ENCODE peak calls at places on chromosomes 16 and 17, in six cellular contexts. One of them, this sample, is unnamed.

GRCh38 chr17:50060951-50061712 is 5.2 kb downstream of the ITGA3 start:
- DNase-seq in fibroblast of pulmonary artery: peak; percentile 76
- DNase-seq in bronchial epithelial cell: peak; percentile 72
- DNase-seq in suprapubic skin: peak; percentile 53
- DNase-seq in OCI-LY7: no peak
- DNase-seq in omental fat pad: no peak
- DNase-seq in this sample: no peak

GRCh38 chr16:87706278-87707000 is 59.3 kb downstream of the KLHDC4 start:
- DNase-seq in OCI-LY7: no peak
- DNase-seq in bronchial epithelial cell: no peak
- DNase-seq in suprapubic skin: no peak
- DNase-seq in omental fat pad: no peak
- DNase-seq in fibroblast of pulmonary artery: no peak
- DNase-seq in this sample: no peak

GRCh38 chr16:28098959-28099945 is 35.7 kb upstream of the GSG1L start:
- DNase-seq in fibroblast of pulmonary artery: no peak
- DNase-seq in suprapubic skin: peak; percentile 43
- DNase-seq in OCI-LY7: no peak
- DNase-seq in omental fat pad: no peak
- DNase-seq in bronchial epithelial cell: no peak
- DNase-seq in this sample: no peak

GRCh38 chr17:77530591-77530990 is 389.8 kb downstream of the SEC14L1 start:
- DNase-seq in fibroblast of pulmonary artery: no peak
- DNase-seq in omental fat pad: no peak
- DNase-seq in bronchial epithelial cell: no peak
- DNase-seq in suprapubic skin: peak; percentile 14
- DNase-seq in OCI-LY7: no peak
- DNase-seq in this sample: no peak

GRCh38 chr16:86117756-86118155 is 218.8 kb downstream of the IRF8 start:
- DNase-seq in omental fat pad: no peak
- DNase-seq in suprapubic skin: peak; percentile 16
- DNase-seq in bronchial epithelial cell: no peak
- DNase-seq in fibroblast of pulmonary artery: no peak
- DNase-seq in OCI-LY7: no peak
- DNase-seq in this sample: no peak

GRCh38 chr17:45225964-45226530 is 4.4 kb downstream of the FMNL1 start:
- DNase-seq in suprapubic skin: no peak
- DNase-seq in fibroblast of pulmonary artery: no peak
- DNase-seq in omental fat pad: no peak
- DNase-seq in bronchial epithelial cell: peak; percentile 39
- DNase-seq in OCI-LY7: peak; percentile 98
- DNase-seq in this sample: peak; percentile 90

GRCh38 chr17:81394831-81395599 is at the start of gene BAHCC1:
- DNase-seq in suprapubic skin: peak; percentile 100
- DNase-seq in OCI-LY7: peak; percentile 100
- DNase-seq in bronchial epithelial cell: peak; percentile 98
- DNase-seq in omental fat pad: peak; percentile 100
- DNase-seq in fibroblast of pulmonary artery: peak; percentile 100
- DNase-seq in this sample: peak; percentile 85

GRCh38 chr17:8192070-8192815 is 2.3 kb upstream of the BORCS6 start:
- DNase-seq in OCI-LY7: peak; percentile 91
- DNase-seq in bronchial epithelial cell: peak; percentile 92
- DNase-seq in suprapubic skin: peak; percentile 91
- DNase-seq in fibroblast of pulmonary artery: peak; percentile 93
- DNase-seq in omental fat pad: no peak
- DNase-seq in this sample: peak; percentile 73

GRCh38 chr17:75238020-75238580 is 23.3 kb downstream of the GGA3 start:
- DNase-seq in fibroblast of pulmonary artery: no peak
- DNase-seq in omental fat pad: no peak
- DNase-seq in suprapubic skin: no peak
- DNase-seq in OCI-LY7: no peak
- DNase-seq in bronchial epithelial cell: no peak
- DNase-seq in this sample: no peak

GRCh38 chr17:35773674-35774425 is 13.2 kb downstream of the C17orf50 start:
- DNase-seq in omental fat pad: no peak
- DNase-seq in fibroblast of pulmonary artery: no peak
- DNase-seq in suprapubic skin: no peak
- DNase-seq in OCI-LY7: no peak
- DNase-seq in bronchial epithelial cell: no peak
- DNase-seq in this sample: no peak

GRCh38 chr16:71673190-71673956 is 47.4 kb downstream of the MARVELD3 start:
- DNase-seq in suprapubic skin: no peak
- DNase-seq in OCI-LY7: no peak
- DNase-seq in omental fat pad: no peak
- DNase-seq in fibroblast of pulmonary artery: no peak
- DNase-seq in bronchial epithelial cell: no peak
- DNase-seq in this sample: no peak

GRCh38 chr16:57472665-57473060 is 10.2 kb downstream of the POLR2C start:
- DNase-seq in OCI-LY7: no peak
- DNase-seq in suprapubic skin: no peak
- DNase-seq in fibroblast of pulmonary artery: no peak
- DNase-seq in omental fat pad: no peak
- DNase-seq in bronchial epithelial cell: no peak
- DNase-seq in this sample: no peak

GRCh38 chr16:75288596-75289120 is 37.2 kb upstream of the BCAR1 start:
- DNase-seq in bronchial epithelial cell: no peak
- DNase-seq in omental fat pad: no peak
- DNase-seq in suprapubic skin: no peak
- DNase-seq in fibroblast of pulmonary artery: no peak
- DNase-seq in OCI-LY7: no peak
- DNase-seq in this sample: no peak

GRCh38 chr16:59573528-59574271 is 839.6 kb upstream of the GOT2 start:
- DNase-seq in fibroblast of pulmonary artery: peak; percentile 71
- DNase-seq in suprapubic skin: no peak
- DNase-seq in omental fat pad: no peak
- DNase-seq in OCI-LY7: no peak
- DNase-seq in bronchial epithelial cell: no peak
- DNase-seq in this sample: no peak

GRCh38 chr16:27232061-27232841 is 28.9 kb downstream of the KDM8 start:
- DNase-seq in suprapubic skin: no peak
- DNase-seq in bronchial epithelial cell: no peak
- DNase-seq in OCI-LY7: peak; percentile 90
- DNase-seq in fibroblast of pulmonary artery: no peak
- DNase-seq in omental fat pad: no peak
- DNase-seq in this sample: peak; percentile 55

GRCh38 chr17:80480248-80480647 is 3.8 kb upstream of the NPTX1 start:
- DNase-seq in suprapubic skin: no peak
- DNase-seq in omental fat pad: no peak
- DNase-seq in fibroblast of pulmonary artery: no peak
- DNase-seq in OCI-LY7: no peak
- DNase-seq in bronchial epithelial cell: no peak
- DNase-seq in this sample: no peak

GRCh38 chr17:77763575-77763974 is 194.9 kb upstream of the TNRC6C start:
- DNase-seq in bronchial epithelial cell: no peak
- DNase-seq in omental fat pad: no peak
- DNase-seq in fibroblast of pulmonary artery: no peak
- DNase-seq in suprapubic skin: no peak
- DNase-seq in OCI-LY7: no peak
- DNase-seq in this sample: no peak

GRCh38 chr16:50526796-50527195 is 21.4 kb upstream of the NKD1 start:
- DNase-seq in fibroblast of pulmonary artery: no peak
- DNase-seq in OCI-LY7: no peak
- DNase-seq in suprapubic skin: no peak
- DNase-seq in bronchial epithelial cell: no peak
- DNase-seq in omental fat pad: no peak
- DNase-seq in this sample: no peak

GRCh38 chr16:55376045-55376444 is 52.0 kb downstream of the IRX6 start:
- DNase-seq in suprapubic skin: no peak
- DNase-seq in bronchial epithelial cell: peak; percentile 57
- DNase-seq in fibroblast of pulmonary artery: no peak
- DNase-seq in omental fat pad: no peak
- DNase-seq in OCI-LY7: no peak
- DNase-seq in this sample: no peak

GRCh38 chr17:16288860-16289571 is 64.3 kb downstream of the CENPV start:
- DNase-seq in suprapubic skin: no peak
- DNase-seq in OCI-LY7: peak; percentile 46
- DNase-seq in bronchial epithelial cell: no peak
- DNase-seq in fibroblast of pulmonary artery: no peak
- DNase-seq in omental fat pad: no peak
- DNase-seq in this sample: no peak

GRCh38 chr16:88471115-88471514 is 18.0 kb downstream of the ZFPM1 start:
- DNase-seq in fibroblast of pulmonary artery: no peak
- DNase-seq in bronchial epithelial cell: no peak
- DNase-seq in omental fat pad: no peak
- DNase-seq in OCI-LY7: no peak
- DNase-seq in suprapubic skin: no peak
- DNase-seq in this sample: no peak

GRCh38 chr17:8887834-8888703 is 20.6 kb upstream of the PIK3R6 start:
- DNase-seq in fibroblast of pulmonary artery: peak; percentile 31
- DNase-seq in omental fat pad: no peak
- DNase-seq in bronchial epithelial cell: no peak
- DNase-seq in OCI-LY7: no peak
- DNase-seq in suprapubic skin: peak; percentile 40
- DNase-seq in this sample: no peak

GRCh38 chr16:2985457-2985856 is 5.2 kb upstream of the PKMYT1 start:
- DNase-seq in suprapubic skin: no peak
- DNase-seq in OCI-LY7: no peak
- DNase-seq in bronchial epithelial cell: no peak
- DNase-seq in omental fat pad: no peak
- DNase-seq in fibroblast of pulmonary artery: no peak
- DNase-seq in this sample: no peak

GRCh38 chr17:57296231-57296630 is 39.9 kb downstream of the MSI2 start:
- DNase-seq in OCI-LY7: no peak
- DNase-seq in suprapubic skin: no peak
- DNase-seq in omental fat pad: no peak
- DNase-seq in bronchial epithelial cell: no peak
- DNase-seq in fibroblast of pulmonary artery: no peak
- DNase-seq in this sample: no peak

GRCh38 chr17:50272711-50273653 is 1.3 kb upstream of the TMEM92 start:
- DNase-seq in suprapubic skin: peak; percentile 75
- DNase-seq in fibroblast of pulmonary artery: peak; percentile 53
- DNase-seq in omental fat pad: no peak
- DNase-seq in bronchial epithelial cell: no peak
- DNase-seq in OCI-LY7: peak; percentile 48
- DNase-seq in this sample: peak; percentile 85

GRCh38 chr16:23132921-23133532 is 16.2 kb downstream of the USP31 start:
- DNase-seq in omental fat pad: no peak
- DNase-seq in bronchial epithelial cell: no peak
- DNase-seq in suprapubic skin: no peak
- DNase-seq in OCI-LY7: no peak
- DNase-seq in fibroblast of pulmonary artery: no peak
- DNase-seq in this sample: no peak

GRCh38 chr16:85523602-85524364 is 89.3 kb upstream of the GSE1 start:
- DNase-seq in omental fat pad: no peak
- DNase-seq in OCI-LY7: no peak
- DNase-seq in suprapubic skin: no peak
- DNase-seq in bronchial epithelial cell: no peak
- DNase-seq in fibroblast of pulmonary artery: peak; percentile 34
- DNase-seq in this sample: no peak

GRCh38 chr17:20852541-20853370 is 190.1 kb downstream of the USP22 start:
- DNase-seq in fibroblast of pulmonary artery: no peak
- DNase-seq in bronchial epithelial cell: peak; percentile 17
- DNase-seq in OCI-LY7: no peak
- DNase-seq in suprapubic skin: no peak
- DNase-seq in omental fat pad: no peak
- DNase-seq in this sample: no peak

GRCh38 chr17:6478486-6478885 is 34.2 kb downstream of the PIMREG start:
- DNase-seq in OCI-LY7: no peak
- DNase-seq in omental fat pad: no peak
- DNase-seq in fibroblast of pulmonary artery: no peak
- DNase-seq in suprapubic skin: no peak
- DNase-seq in bronchial epithelial cell: no peak
- DNase-seq in this sample: no peak

GRCh38 chr17:4938670-4939553 is 934 bp downstream of the SLC25A11 start:
- DNase-seq in suprapubic skin: no peak
- DNase-seq in OCI-LY7: peak; percentile 56
- DNase-seq in bronchial epithelial cell: no peak
- DNase-seq in omental fat pad: no peak
- DNase-seq in fibroblast of pulmonary artery: no peak
- DNase-seq in this sample: no peak
- TF ChIP-seq CTCF in suprapubic skin: no peak
- TF ChIP-seq CTCF in OCI-LY7: no peak
- TF ChIP-seq CTCF in bronchial epithelial cell: peak; percentile 1
- TF ChIP-seq CTCF in omental fat pad: no peak
- TF ChIP-seq CTCF in fibroblast of pulmonary artery: no peak
- TF ChIP-seq CTCF in this sample: no peak

DNA sequence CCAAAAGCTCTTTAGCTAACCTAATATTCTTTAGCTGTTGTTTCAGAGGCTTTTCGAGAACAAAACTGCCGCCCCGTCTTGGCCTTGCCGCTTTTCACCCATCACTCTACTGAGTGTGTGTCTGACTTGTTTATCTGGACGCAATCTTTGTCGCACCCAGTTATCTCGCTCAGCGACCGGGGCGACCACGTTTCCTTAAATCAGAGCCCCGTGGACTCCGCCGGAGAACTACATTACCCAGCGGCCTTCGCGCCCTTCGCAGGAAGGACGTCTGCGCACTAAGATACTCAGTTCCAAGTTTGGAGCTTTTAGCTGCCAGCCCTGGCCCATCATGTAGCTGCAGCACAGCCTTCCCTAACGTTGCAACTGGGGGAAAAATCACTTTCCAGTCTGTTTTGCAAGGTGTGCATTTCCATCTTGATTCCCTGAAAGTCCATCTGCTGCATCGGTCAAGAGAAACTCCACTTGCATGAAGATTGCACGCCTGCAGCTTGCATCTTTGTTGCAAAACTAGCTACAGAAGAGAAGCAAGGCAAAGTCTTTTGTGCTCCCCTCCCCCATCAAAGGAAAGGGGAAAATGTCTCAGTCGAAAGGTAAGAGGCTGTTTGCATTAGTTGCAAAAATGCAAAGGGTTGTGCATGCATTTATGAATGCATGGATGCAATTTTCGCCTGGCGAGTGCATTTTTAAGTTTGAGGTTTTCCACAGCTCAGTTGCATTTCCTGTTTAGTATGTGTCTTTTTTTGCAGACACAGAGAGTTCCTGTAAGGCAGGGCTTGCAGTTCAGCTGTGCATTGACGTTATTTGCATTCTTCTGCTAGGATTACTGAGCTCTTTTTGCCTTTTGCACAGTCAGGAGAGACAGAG is at the start of gene MAP2K6:
- DNase-seq in suprapubic skin: peak; percentile 80
- DNase-seq in bronchial epithelial cell: peak; percentile 54
- DNase-seq in OCI-LY7: peak; percentile 91
- DNase-seq in fibroblast of pulmonary artery: peak; percentile 76
- DNase-seq in omental fat pad: peak; percentile 45
- DNase-seq in this sample: peak; percentile 79
- TF ChIP-seq CTCF in suprapubic skin: no peak
- TF ChIP-seq CTCF in bronchial epithelial cell: no peak
- TF ChIP-seq CTCF in OCI-LY7: no peak
- TF ChIP-seq CTCF in fibroblast of pulmonary artery: no peak
- TF ChIP-seq CTCF in omental fat pad: no peak
- TF ChIP-seq CTCF in this sample: no peak

GRCh38 chr17:1647802-1648581 is 1.7 kb downstream of the RILP start:
- DNase-seq in bronchial epithelial cell: peak; percentile 12
- DNase-seq in suprapubic skin: no peak
- DNase-seq in fibroblast of pulmonary artery: peak; percentile 25
- DNase-seq in omental fat pad: no peak
- DNase-seq in OCI-LY7: no peak
- DNase-seq in this sample: peak; percentile 18
- TF ChIP-seq CTCF in bronchial epithelial cell: no peak
- TF ChIP-seq CTCF in suprapubic skin: no peak
- TF ChIP-seq CTCF in fibroblast of pulmonary artery: peak; percentile 12
- TF ChIP-seq CTCF in omental fat pad: no peak
- TF ChIP-seq CTCF in OCI-LY7: no peak
- TF ChIP-seq CTCF in this sample: no peak

GRCh38 chr17:14805348-14805747 is 459.8 kb downstream of the PMP22 start:
- DNase-seq in bronchial epithelial cell: no peak
- DNase-seq in omental fat pad: no peak
- DNase-seq in OCI-LY7: peak; percentile 14
- DNase-seq in suprapubic skin: no peak
- DNase-seq in fibroblast of pulmonary artery: peak; percentile 19
- DNase-seq in this sample: no peak
- TF ChIP-seq CTCF in bronchial epithelial cell: peak; percentile 1
- TF ChIP-seq CTCF in omental fat pad: no peak
- TF ChIP-seq CTCF in OCI-LY7: peak; percentile 37
- TF ChIP-seq CTCF in suprapubic skin: no peak
- TF ChIP-seq CTCF in fibroblast of pulmonary artery: no peak
- TF ChIP-seq CTCF in this sample: no peak

GRCh38 chr16:67246945-67247697 is at the start of gene FHOD1:
- DNase-seq in fibroblast of pulmonary artery: peak; percentile 94
- DNase-seq in bronchial epithelial cell: peak; percentile 87
- DNase-seq in OCI-LY7: peak; percentile 98
- DNase-seq in omental fat pad: peak; percentile 96
- DNase-seq in suprapubic skin: peak; percentile 98
- DNase-seq in this sample: peak; percentile 98
- TF ChIP-seq CTCF in fibroblast of pulmonary artery: no peak
- TF ChIP-seq CTCF in bronchial epithelial cell: no peak
- TF ChIP-seq CTCF in OCI-LY7: peak; percentile 8
- TF ChIP-seq CTCF in omental fat pad: no peak
- TF ChIP-seq CTCF in suprapubic skin: no peak
- TF ChIP-seq CTCF in this sample: no peak

This sample was measured in GM20000.